ENCODE peak calls at places on chromosomes 11 and 22, in ten cellular contexts. One of them, this sample, is unnamed.

GRCh38 chr11:116927163-116927772 is 89.8 kb upstream of the APOA1 start:
- DNase-seq in adrenal gland: no peak
- DNase-seq in transverse colon: peak; percentile 34
- DNase-seq in right lobe of liver: no peak
- DNase-seq in OCI-LY7: peak; percentile 88
- DNase-seq in IMR-90: no peak
- DNase-seq in AG04450: no peak
- DNase-seq in AG04449: no peak
- DNase-seq in fibroblast of the aortic adventitia: no peak
- DNase-seq in astrocyte of the cerebellum: no peak
- DNase-seq in this sample: no peak

GRCh38 chr22:47619631-47620030 is 857.2 kb downstream of the TBC1D22A start:
- DNase-seq in adrenal gland: no peak
- DNase-seq in transverse colon: no peak
- DNase-seq in right lobe of liver: no peak
- DNase-seq in OCI-LY7: no peak
- DNase-seq in IMR-90: no peak
- DNase-seq in AG04450: no peak
- DNase-seq in AG04449: no peak
- DNase-seq in fibroblast of the aortic adventitia: no peak
- DNase-seq in astrocyte of the cerebellum: no peak
- DNase-seq in this sample: no peak

GRCh38 chr22:41830174-41830573 is 2.7 kb upstream of the SREBF2 start:
- DNase-seq in adrenal gland: no peak
- DNase-seq in transverse colon: no peak
- DNase-seq in right lobe of liver: no peak
- DNase-seq in OCI-LY7: peak; percentile 34
- DNase-seq in IMR-90: no peak
- DNase-seq in AG04450: no peak
- DNase-seq in AG04449: no peak
- DNase-seq in fibroblast of the aortic adventitia: no peak
- DNase-seq in astrocyte of the cerebellum: no peak
- DNase-seq in this sample: no peak

GRCh38 chr11:45289369-45289768 is 3.2 kb upstream of the SYT13 start:
- DNase-seq in adrenal gland: no peak
- DNase-seq in transverse colon: no peak
- DNase-seq in right lobe of liver: no peak
- DNase-seq in OCI-LY7: no peak
- DNase-seq in IMR-90: peak; percentile 65
- DNase-seq in AG04450: peak; percentile 11
- DNase-seq in AG04449: no peak
- DNase-seq in fibroblast of the aortic adventitia: peak; percentile 36
- DNase-seq in astrocyte of the cerebellum: no peak
- DNase-seq in this sample: no peak

GRCh38 chr11:20048246-20048645 is 112.0 kb downstream of the DBX1 start:
- DNase-seq in adrenal gland: no peak
- DNase-seq in transverse colon: no peak
- DNase-seq in right lobe of liver: no peak
- DNase-seq in OCI-LY7: no peak
- DNase-seq in IMR-90: peak; percentile 63
- DNase-seq in AG04450: no peak
- DNase-seq in AG04449: no peak
- DNase-seq in fibroblast of the aortic adventitia: peak; percentile 78
- DNase-seq in astrocyte of the cerebellum: no peak
- DNase-seq in this sample: no peak

GRCh38 chr11:131866535-131867400 is 496.4 kb downstream of the NTM start:
- DNase-seq in adrenal gland: no peak
- DNase-seq in transverse colon: no peak
- DNase-seq in right lobe of liver: no peak
- DNase-seq in OCI-LY7: no peak
- DNase-seq in IMR-90: no peak
- DNase-seq in AG04450: no peak
- DNase-seq in AG04449: no peak
- DNase-seq in fibroblast of the aortic adventitia: no peak
- DNase-seq in astrocyte of the cerebellum: no peak
- DNase-seq in this sample: no peak

GRCh38 chr11:116578971-116579687 is 193.7 kb downstream of the BUD13 start:
- DNase-seq in adrenal gland: no peak
- DNase-seq in transverse colon: no peak
- DNase-seq in right lobe of liver: no peak
- DNase-seq in OCI-LY7: no peak
- DNase-seq in IMR-90: no peak
- DNase-seq in AG04450: no peak
- DNase-seq in AG04449: no peak
- DNase-seq in fibroblast of the aortic adventitia: peak; percentile 50
- DNase-seq in astrocyte of the cerebellum: no peak
- DNase-seq in this sample: peak; percentile 23

GRCh38 chr11:113142508-113142907 is 171.9 kb upstream of the TTC12 start:
- DNase-seq in adrenal gland: no peak
- DNase-seq in transverse colon: no peak
- DNase-seq in right lobe of liver: no peak
- DNase-seq in OCI-LY7: no peak
- DNase-seq in IMR-90: no peak
- DNase-seq in AG04450: no peak
- DNase-seq in AG04449: no peak
- DNase-seq in fibroblast of the aortic adventitia: no peak
- DNase-seq in astrocyte of the cerebellum: no peak
- DNase-seq in this sample: no peak

GRCh38 chr11:19013181-19013857 is 47.2 kb downstream of the MRGPRX2 start:
- DNase-seq in adrenal gland: no peak
- DNase-seq in transverse colon: no peak
- DNase-seq in right lobe of liver: no peak
- DNase-seq in OCI-LY7: no peak
- DNase-seq in IMR-90: no peak
- DNase-seq in AG04450: no peak
- DNase-seq in AG04449: no peak
- DNase-seq in fibroblast of the aortic adventitia: no peak
- DNase-seq in astrocyte of the cerebellum: no peak
- DNase-seq in this sample: no peak

GRCh38 chr22:22750335-22751042 is 106.1 kb downstream of the GGTLC2 start:
- DNase-seq in adrenal gland: no peak
- DNase-seq in transverse colon: no peak
- DNase-seq in right lobe of liver: no peak
- DNase-seq in OCI-LY7: no peak
- DNase-seq in IMR-90: no peak
- DNase-seq in AG04450: no peak
- DNase-seq in AG04449: no peak
- DNase-seq in fibroblast of the aortic adventitia: no peak
- DNase-seq in astrocyte of the cerebellum: no peak
- DNase-seq in this sample: no peak

GRCh38 chr11:665062-665706 is 28.1 kb downstream of the DRD4 start:
- DNase-seq in adrenal gland: no peak
- DNase-seq in transverse colon: no peak
- DNase-seq in right lobe of liver: no peak
- DNase-seq in OCI-LY7: no peak
- DNase-seq in IMR-90: no peak
- DNase-seq in AG04450: no peak
- DNase-seq in AG04449: no peak
- DNase-seq in fibroblast of the aortic adventitia: peak; percentile 41
- DNase-seq in astrocyte of the cerebellum: no peak
- DNase-seq in this sample: no peak

GRCh38 chr11:7077101-7077500 is 11.7 kb upstream of the RBMXL2 start:
- DNase-seq in adrenal gland: no peak
- DNase-seq in transverse colon: no peak
- DNase-seq in right lobe of liver: no peak
- DNase-seq in OCI-LY7: no peak
- DNase-seq in IMR-90: no peak
- DNase-seq in AG04450: no peak
- DNase-seq in AG04449: no peak
- DNase-seq in fibroblast of the aortic adventitia: no peak
- DNase-seq in astrocyte of the cerebellum: no peak
- DNase-seq in this sample: no peak

GRCh38 chr11:130826572-130826971 is 89.7 kb downstream of the SNX19 start:
- DNase-seq in adrenal gland: no peak
- DNase-seq in transverse colon: no peak
- DNase-seq in right lobe of liver: no peak
- DNase-seq in OCI-LY7: no peak
- DNase-seq in IMR-90: no peak
- DNase-seq in AG04450: no peak
- DNase-seq in AG04449: no peak
- DNase-seq in fibroblast of the aortic adventitia: no peak
- DNase-seq in astrocyte of the cerebellum: no peak
- DNase-seq in this sample: no peak

GRCh38 chr22:36386351-36386899 is 1.3 kb downstream of the MYH9 start:
- DNase-seq in adrenal gland: peak; percentile 61
- DNase-seq in transverse colon: peak; percentile 69
- DNase-seq in right lobe of liver: peak; percentile 55
- DNase-seq in OCI-LY7: peak; percentile 55
- DNase-seq in IMR-90: no peak
- DNase-seq in AG04450: no peak
- DNase-seq in AG04449: no peak
- DNase-seq in fibroblast of the aortic adventitia: peak; percentile 48
- DNase-seq in astrocyte of the cerebellum: no peak
- DNase-seq in this sample: no peak

GRCh38 chr11:57499413-57499982 is 16.0 kb downstream of the SLC43A1 start:
- DNase-seq in adrenal gland: peak; percentile 98
- DNase-seq in transverse colon: peak; percentile 95
- DNase-seq in right lobe of liver: peak; percentile 98
- DNase-seq in OCI-LY7: no peak
- DNase-seq in IMR-90: peak; percentile 82
- DNase-seq in AG04450: peak; percentile 61
- DNase-seq in AG04449: no peak
- DNase-seq in fibroblast of the aortic adventitia: peak; percentile 87
- DNase-seq in astrocyte of the cerebellum: peak; percentile 82
- DNase-seq in this sample: peak; percentile 97

GRCh38 chr11:1654388-1655167 is 25.0 kb downstream of the KRTAP5-5 start:
- DNase-seq in adrenal gland: no peak
- DNase-seq in transverse colon: no peak
- DNase-seq in right lobe of liver: peak; percentile 82
- DNase-seq in OCI-LY7: no peak
- DNase-seq in IMR-90: no peak
- DNase-seq in AG04450: no peak
- DNase-seq in AG04449: no peak
- DNase-seq in fibroblast of the aortic adventitia: no peak
- DNase-seq in astrocyte of the cerebellum: no peak
- DNase-seq in this sample: no peak

DNA sequence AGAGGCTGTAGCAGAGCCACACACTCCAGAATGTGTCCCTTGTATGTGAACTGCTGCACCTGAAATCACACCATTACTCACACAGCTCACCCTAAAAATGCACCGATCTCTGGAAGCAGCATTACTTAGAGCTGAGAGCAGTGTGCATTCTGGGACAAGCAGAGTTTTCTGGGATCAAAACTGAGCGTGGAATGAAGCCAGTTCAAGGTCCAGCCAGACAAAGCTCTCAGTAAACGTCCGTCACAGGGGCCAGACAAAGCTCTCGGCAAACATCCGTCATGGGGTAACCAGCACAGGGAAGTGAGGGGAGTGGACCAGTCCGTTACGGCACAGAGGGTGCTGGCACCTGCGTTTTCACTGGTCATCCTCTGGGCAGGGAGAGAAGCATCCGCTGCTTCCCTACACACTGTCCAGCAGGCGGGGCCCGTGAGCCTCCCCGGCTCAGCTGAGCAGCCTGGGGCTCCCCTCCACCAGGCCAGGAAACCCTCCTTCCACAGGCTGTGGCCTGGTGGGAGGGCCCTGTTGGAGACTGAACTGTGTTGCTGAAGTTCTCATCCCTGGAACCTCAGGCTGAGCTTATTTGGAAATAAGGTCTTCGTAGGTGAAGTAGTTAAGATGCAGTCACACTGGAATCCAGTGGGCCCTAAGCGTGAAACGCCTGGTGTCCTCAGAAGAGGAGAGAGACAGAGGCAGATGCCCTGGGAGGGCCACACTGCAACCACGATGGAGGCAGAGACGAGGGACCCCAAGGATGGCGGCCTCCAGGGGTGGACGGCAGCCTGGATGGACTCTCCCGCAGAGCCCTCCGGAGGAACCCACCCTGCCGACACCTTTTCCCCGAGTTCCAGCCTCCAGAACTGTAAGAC is 883.9 kb downstream of the BRD1 start:
- DNase-seq in adrenal gland: no peak
- DNase-seq in transverse colon: peak; percentile 7
- DNase-seq in right lobe of liver: peak; percentile 37
- DNase-seq in OCI-LY7: peak; percentile 36
- DNase-seq in IMR-90: no peak
- DNase-seq in AG04450: no peak
- DNase-seq in AG04449: no peak
- DNase-seq in fibroblast of the aortic adventitia: no peak
- DNase-seq in astrocyte of the cerebellum: no peak
- DNase-seq in this sample: no peak
- TF ChIP-seq CTCF in adrenal gland: no peak
- TF ChIP-seq CTCF in transverse colon: no peak
- TF ChIP-seq CTCF in right lobe of liver: peak; percentile 37
- TF ChIP-seq CTCF in OCI-LY7: peak; percentile 67
- TF ChIP-seq CTCF in IMR-90: no peak
- TF ChIP-seq CTCF in AG04450: no peak
- TF ChIP-seq CTCF in AG04449: peak; percentile 49
- TF ChIP-seq CTCF in fibroblast of the aortic adventitia: no peak
- TF ChIP-seq CTCF in astrocyte of the cerebellum: peak; percentile 25
- TF ChIP-seq CTCF in this sample: peak; percentile 38

GRCh38 chr11:14967581-14968214 is 4.5 kb downstream of the CALCA start:
- DNase-seq in adrenal gland: no peak
- DNase-seq in transverse colon: no peak
- DNase-seq in right lobe of liver: no peak
- DNase-seq in OCI-LY7: no peak
- DNase-seq in IMR-90: no peak
- DNase-seq in AG04450: no peak
- DNase-seq in AG04449: no peak
- DNase-seq in fibroblast of the aortic adventitia: no peak
- DNase-seq in astrocyte of the cerebellum: no peak
- DNase-seq in this sample: no peak
- TF ChIP-seq CTCF in adrenal gland: no peak
- TF ChIP-seq CTCF in transverse colon: no peak
- TF ChIP-seq CTCF in right lobe of liver: no peak
- TF ChIP-seq CTCF in OCI-LY7: no peak
- TF ChIP-seq CTCF in IMR-90: no peak
- TF ChIP-seq CTCF in AG04450: no peak
- TF ChIP-seq CTCF in AG04449: no peak
- TF ChIP-seq CTCF in fibroblast of the aortic adventitia: no peak
- TF ChIP-seq CTCF in astrocyte of the cerebellum: no peak
- TF ChIP-seq CTCF in this sample: no peak

GRCh38 chr22:38214248-38215056 is 12.7 kb downstream of the MAFF start:
- DNase-seq in adrenal gland: peak; percentile 72
- DNase-seq in transverse colon: peak; percentile 83
- DNase-seq in right lobe of liver: peak; percentile 90
- DNase-seq in OCI-LY7: peak; percentile 84
- DNase-seq in IMR-90: peak; percentile 49
- DNase-seq in AG04450: no peak
- DNase-seq in AG04449: no peak
- DNase-seq in fibroblast of the aortic adventitia: peak; percentile 49
- DNase-seq in astrocyte of the cerebellum: no peak
- DNase-seq in this sample: peak; percentile 47
- TF ChIP-seq CTCF in adrenal gland: peak; percentile 15
- TF ChIP-seq CTCF in transverse colon: no peak
- TF ChIP-seq CTCF in right lobe of liver: peak; percentile 25
- TF ChIP-seq CTCF in OCI-LY7: peak; percentile 41
- TF ChIP-seq CTCF in IMR-90: no peak
- TF ChIP-seq CTCF in AG04450: no peak
- TF ChIP-seq CTCF in AG04449: peak; percentile 16
- TF ChIP-seq CTCF in fibroblast of the aortic adventitia: no peak
- TF ChIP-seq CTCF in astrocyte of the cerebellum: no peak
- TF ChIP-seq CTCF in this sample: no peak

DNA sequence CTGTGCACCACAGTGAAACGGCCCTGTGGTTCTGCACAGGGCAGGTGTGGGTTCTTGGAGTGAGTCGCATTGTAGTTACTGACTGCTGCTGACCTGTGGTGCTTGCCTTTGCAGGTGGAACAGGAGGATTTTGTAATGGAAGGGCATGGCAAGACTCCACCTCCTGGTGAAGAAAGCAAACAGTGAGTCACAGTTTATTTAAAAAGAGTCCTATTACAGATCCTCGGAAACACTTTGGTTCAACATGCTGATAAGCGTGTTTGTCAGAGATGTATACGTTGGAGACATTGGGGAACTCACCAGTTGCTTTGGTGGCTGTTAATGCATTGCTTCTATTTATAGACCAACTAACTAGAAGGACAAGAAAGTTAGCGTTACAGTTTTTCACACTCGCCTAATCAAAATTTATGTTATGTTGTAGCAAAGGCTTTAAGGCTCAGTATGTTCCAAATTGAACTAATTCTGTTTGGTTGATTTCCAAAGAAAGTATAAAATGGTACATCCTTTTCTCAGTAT is 21.7 kb upstream of the TNRC6B start:
- DNase-seq in adrenal gland: peak; percentile 31
- DNase-seq in transverse colon: peak; percentile 57
- DNase-seq in right lobe of liver: peak; percentile 35
- DNase-seq in OCI-LY7: no peak
- DNase-seq in IMR-90: peak; percentile 85
- DNase-seq in AG04450: no peak
- DNase-seq in AG04449: no peak
- DNase-seq in fibroblast of the aortic adventitia: peak; percentile 42
- DNase-seq in astrocyte of the cerebellum: no peak
- DNase-seq in this sample: no peak
- TF ChIP-seq CTCF in adrenal gland: peak; percentile 32
- TF ChIP-seq CTCF in transverse colon: peak; percentile 7
- TF ChIP-seq CTCF in right lobe of liver: peak; percentile 31
- TF ChIP-seq CTCF in OCI-LY7: peak; percentile 37
- TF ChIP-seq CTCF in IMR-90: peak; percentile 15
- TF ChIP-seq CTCF in AG04450: peak; percentile 24
- TF ChIP-seq CTCF in AG04449: no peak
- TF ChIP-seq CTCF in fibroblast of the aortic adventitia: peak; percentile 26
- TF ChIP-seq CTCF in astrocyte of the cerebellum: peak; percentile 34
- TF ChIP-seq CTCF in this sample: peak; percentile 27

This sample was measured in heart right ventricle.